ENCODE peak calls at places on chromosome 17, in eight cellular contexts. One of them, this sample, is unnamed.

GRCh38 chr17:64736804-64737492 is 74.8 kb upstream of the SMURF2 start:
- DNase-seq in Peyer's patch: no peak
- DNase-seq in endothelial cell of umbilical vein: peak
- DNase-seq in heart right ventricle: no peak
- DNase-seq in adrenal gland: peak
- DNase-seq in HFF-Myc: no peak
- DNase-seq in heart left ventricle: no peak
- DNase-seq in lower leg skin: peak
- DNase-seq in this sample: no peak

GRCh38 chr17:36461330-36462110 is 25.0 kb upstream of the ZNHIT3 start:
- DNase-seq in Peyer's patch: no peak
- DNase-seq in endothelial cell of umbilical vein: no peak
- DNase-seq in heart right ventricle: no peak
- DNase-seq in adrenal gland: no peak
- DNase-seq in HFF-Myc: no peak
- DNase-seq in heart left ventricle: no peak
- DNase-seq in lower leg skin: peak
- DNase-seq in this sample: no peak

GRCh38 chr17:42062673-42063072 is 12.3 kb upstream of the C17orf113 start:
- DNase-seq in Peyer's patch: no peak
- DNase-seq in endothelial cell of umbilical vein: no peak
- DNase-seq in heart right ventricle: no peak
- DNase-seq in adrenal gland: no peak
- DNase-seq in HFF-Myc: no peak
- DNase-seq in heart left ventricle: no peak
- DNase-seq in lower leg skin: no peak
- DNase-seq in this sample: no peak

GRCh38 chr17:63917646-63918045 is 993 bp downstream of the GH1 start:
- DNase-seq in Peyer's patch: no peak
- DNase-seq in endothelial cell of umbilical vein: no peak
- DNase-seq in heart right ventricle: no peak
- DNase-seq in adrenal gland: no peak
- DNase-seq in HFF-Myc: no peak
- DNase-seq in heart left ventricle: no peak
- DNase-seq in lower leg skin: no peak
- DNase-seq in this sample: no peak

GRCh38 chr17:70473049-70473448 is 303.7 kb downstream of the KCNJ2 start:
- DNase-seq in Peyer's patch: no peak
- DNase-seq in endothelial cell of umbilical vein: no peak
- DNase-seq in heart right ventricle: no peak
- DNase-seq in adrenal gland: no peak
- DNase-seq in HFF-Myc: no peak
- DNase-seq in heart left ventricle: no peak
- DNase-seq in lower leg skin: peak
- DNase-seq in this sample: no peak

GRCh38 chr17:67487506-67487905 is 110.4 kb downstream of the PITPNC1 start:
- DNase-seq in Peyer's patch: no peak
- DNase-seq in endothelial cell of umbilical vein: no peak
- DNase-seq in heart right ventricle: no peak
- DNase-seq in adrenal gland: no peak
- DNase-seq in HFF-Myc: no peak
- DNase-seq in heart left ventricle: no peak
- DNase-seq in lower leg skin: peak
- DNase-seq in this sample: no peak

GRCh38 chr17:8153957-8154607 is 1.9 kb upstream of the PER1 start:
- DNase-seq in Peyer's patch: peak
- DNase-seq in endothelial cell of umbilical vein: peak
- DNase-seq in heart right ventricle: peak
- DNase-seq in adrenal gland: peak
- DNase-seq in HFF-Myc: peak
- DNase-seq in heart left ventricle: peak
- DNase-seq in lower leg skin: peak
- DNase-seq in this sample: peak

GRCh38 chr17:67246648-67247415 is 1.8 kb upstream of the HELZ start:
- DNase-seq in Peyer's patch: peak
- DNase-seq in endothelial cell of umbilical vein: peak
- DNase-seq in heart right ventricle: no peak
- DNase-seq in adrenal gland: peak
- DNase-seq in HFF-Myc: no peak
- DNase-seq in heart left ventricle: no peak
- DNase-seq in lower leg skin: peak
- DNase-seq in this sample: no peak

GRCh38 chr17:58703137-58703846 is 10.9 kb downstream of the RAD51C start:
- DNase-seq in Peyer's patch: no peak
- DNase-seq in endothelial cell of umbilical vein: peak
- DNase-seq in heart right ventricle: no peak
- DNase-seq in adrenal gland: no peak
- DNase-seq in HFF-Myc: no peak
- DNase-seq in heart left ventricle: no peak
- DNase-seq in lower leg skin: no peak
- DNase-seq in this sample: no peak

GRCh38 chr17:16470302-16470701 is 21.7 kb downstream of the LRRC75A start:
- DNase-seq in Peyer's patch: no peak
- DNase-seq in endothelial cell of umbilical vein: peak
- DNase-seq in heart right ventricle: no peak
- DNase-seq in adrenal gland: no peak
- DNase-seq in HFF-Myc: no peak
- DNase-seq in heart left ventricle: no peak
- DNase-seq in lower leg skin: no peak
- DNase-seq in this sample: no peak

GRCh38 chr17:41455236-41455635 is 11.9 kb downstream of the KRT32 start:
- DNase-seq in Peyer's patch: no peak
- DNase-seq in endothelial cell of umbilical vein: no peak
- DNase-seq in heart right ventricle: no peak
- DNase-seq in adrenal gland: no peak
- DNase-seq in HFF-Myc: no peak
- DNase-seq in heart left ventricle: no peak
- DNase-seq in lower leg skin: no peak
- DNase-seq in this sample: no peak

GRCh38 chr17:17181666-17182600 is 24.2 kb downstream of the PLD6 start:
- DNase-seq in Peyer's patch: peak
- DNase-seq in endothelial cell of umbilical vein: no peak
- DNase-seq in heart right ventricle: no peak
- DNase-seq in adrenal gland: no peak
- DNase-seq in HFF-Myc: no peak
- DNase-seq in heart left ventricle: no peak
- DNase-seq in lower leg skin: no peak
- DNase-seq in this sample: no peak

GRCh38 chr17:58092101-58092796 is 9.0 kb downstream of the DYNLL2 start:
- DNase-seq in Peyer's patch: no peak
- DNase-seq in endothelial cell of umbilical vein: no peak
- DNase-seq in heart right ventricle: no peak
- DNase-seq in adrenal gland: no peak
- DNase-seq in HFF-Myc: no peak
- DNase-seq in heart left ventricle: no peak
- DNase-seq in lower leg skin: no peak
- DNase-seq in this sample: no peak

GRCh38 chr17:28256370-28256769 is 62.6 kb upstream of the TMEM97 start:
- DNase-seq in Peyer's patch: no peak
- DNase-seq in endothelial cell of umbilical vein: no peak
- DNase-seq in heart right ventricle: no peak
- DNase-seq in adrenal gland: no peak
- DNase-seq in HFF-Myc: no peak
- DNase-seq in heart left ventricle: no peak
- DNase-seq in lower leg skin: no peak
- DNase-seq in this sample: no peak

GRCh38 chr17:28255616-28256015 is 63.4 kb upstream of the TMEM97 start:
- DNase-seq in Peyer's patch: no peak
- DNase-seq in endothelial cell of umbilical vein: no peak
- DNase-seq in heart right ventricle: no peak
- DNase-seq in adrenal gland: no peak
- DNase-seq in HFF-Myc: no peak
- DNase-seq in heart left ventricle: no peak
- DNase-seq in lower leg skin: no peak
- DNase-seq in this sample: no peak

GRCh38 chr17:28253663-28254062 is 65.3 kb upstream of the TMEM97 start:
- DNase-seq in Peyer's patch: no peak
- DNase-seq in endothelial cell of umbilical vein: no peak
- DNase-seq in heart right ventricle: no peak
- DNase-seq in adrenal gland: no peak
- DNase-seq in HFF-Myc: no peak
- DNase-seq in heart left ventricle: no peak
- DNase-seq in lower leg skin: no peak
- DNase-seq in this sample: no peak

GRCh38 chr17:28258347-28258887 is 60.6 kb upstream of the TMEM97 start:
- DNase-seq in Peyer's patch: no peak
- DNase-seq in endothelial cell of umbilical vein: no peak
- DNase-seq in heart right ventricle: no peak
- DNase-seq in adrenal gland: peak
- DNase-seq in HFF-Myc: no peak
- DNase-seq in heart left ventricle: no peak
- DNase-seq in lower leg skin: peak
- DNase-seq in this sample: no peak

DNA sequence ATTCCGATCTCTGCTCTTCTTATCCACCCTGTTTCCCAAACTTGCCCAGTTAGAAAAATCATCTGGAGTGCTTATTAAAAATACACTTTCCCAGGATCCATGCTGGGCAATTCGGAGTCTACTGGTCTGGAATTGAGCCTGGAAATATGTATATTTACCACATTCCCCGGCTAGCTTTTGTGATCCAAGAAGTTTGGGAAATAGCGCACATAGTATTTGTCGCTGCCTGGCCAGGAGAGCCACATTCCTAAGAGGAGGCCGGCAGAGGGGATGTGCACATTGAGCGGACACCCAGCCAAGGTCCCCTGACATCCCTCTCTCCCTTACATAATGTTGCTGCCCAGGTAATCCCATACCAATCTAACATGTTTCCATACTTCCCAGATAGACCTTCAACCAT is 62.1 kb upstream of the TMEM97 start:
- DNase-seq in Peyer's patch: no peak
- DNase-seq in endothelial cell of umbilical vein: no peak
- DNase-seq in heart right ventricle: no peak
- DNase-seq in adrenal gland: no peak
- DNase-seq in HFF-Myc: no peak
- DNase-seq in heart left ventricle: no peak
- DNase-seq in lower leg skin: no peak
- DNase-seq in this sample: no peak
- TF ChIP-seq CTCF in Peyer's patch: no peak
- TF ChIP-seq CTCF in endothelial cell of umbilical vein: no peak
- TF ChIP-seq CTCF in heart right ventricle: no peak
- TF ChIP-seq CTCF in adrenal gland: no peak
- TF ChIP-seq CTCF in HFF-Myc: no peak
- TF ChIP-seq CTCF in heart left ventricle: no peak
- TF ChIP-seq CTCF in lower leg skin: no peak
- TF ChIP-seq CTCF in this sample: no peak

DNA sequence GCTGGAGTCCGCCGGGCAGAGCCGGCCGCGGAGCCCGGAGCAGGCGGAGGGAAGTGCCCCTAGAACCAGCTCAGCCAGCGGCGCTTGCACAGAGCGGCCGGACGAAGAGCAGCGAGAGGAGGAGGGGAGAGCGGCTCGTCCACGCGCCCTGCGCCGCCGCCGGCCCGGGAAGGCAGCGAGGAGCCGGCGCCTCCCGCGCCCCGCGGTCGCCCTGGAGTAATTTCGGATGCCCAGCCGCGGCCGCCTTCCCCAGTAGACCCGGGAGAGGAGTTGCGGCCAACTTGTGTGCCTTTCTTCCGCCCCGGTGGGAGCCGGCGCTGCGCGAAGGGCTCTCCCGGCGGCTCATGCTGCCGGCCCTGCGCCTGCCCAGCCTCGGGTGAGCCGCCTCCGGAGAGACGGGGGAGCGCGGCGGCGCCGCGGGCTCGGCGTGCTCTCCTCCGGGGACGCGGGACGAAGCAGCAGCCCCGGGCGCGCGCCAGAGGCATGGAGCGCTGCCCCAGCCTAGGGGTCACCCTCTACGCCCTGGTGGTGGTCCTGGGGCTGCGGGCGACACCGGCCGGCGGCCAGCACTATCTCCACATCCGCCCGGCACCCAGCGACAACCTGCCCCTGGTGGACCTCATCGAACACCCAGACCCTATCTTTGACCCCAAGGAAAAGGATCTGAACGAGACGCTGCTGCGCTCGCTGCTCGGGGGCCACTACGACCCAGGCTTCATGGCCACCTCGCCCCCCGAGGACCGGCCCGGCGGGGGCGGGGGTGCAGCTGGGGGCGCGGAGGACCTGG is 435 bp downstream of the NOG start:
- DNase-seq in Peyer's patch: no peak
- DNase-seq in endothelial cell of umbilical vein: peak
- DNase-seq in heart right ventricle: peak
- DNase-seq in adrenal gland: peak
- DNase-seq in HFF-Myc: no peak
- DNase-seq in heart left ventricle: peak
- DNase-seq in lower leg skin: peak
- DNase-seq in this sample: peak
- TF ChIP-seq CTCF in Peyer's patch: no peak
- TF ChIP-seq CTCF in endothelial cell of umbilical vein: no peak
- TF ChIP-seq CTCF in heart right ventricle: no peak
- TF ChIP-seq CTCF in adrenal gland: no peak
- TF ChIP-seq CTCF in HFF-Myc: no peak
- TF ChIP-seq CTCF in heart left ventricle: no peak
- TF ChIP-seq CTCF in lower leg skin: no peak
- TF ChIP-seq CTCF in this sample: no peak

GRCh38 chr17:50541916-50542688 is 4.9 kb upstream of the SPATA20 start:
- DNase-seq in Peyer's patch: peak
- DNase-seq in endothelial cell of umbilical vein: peak
- DNase-seq in heart right ventricle: peak
- DNase-seq in adrenal gland: peak
- DNase-seq in HFF-Myc: no peak
- DNase-seq in heart left ventricle: peak
- DNase-seq in lower leg skin: peak
- DNase-seq in this sample: peak
- TF ChIP-seq CTCF in Peyer's patch: no peak
- TF ChIP-seq CTCF in endothelial cell of umbilical vein: peak
- TF ChIP-seq CTCF in heart right ventricle: no peak
- TF ChIP-seq CTCF in adrenal gland: peak
- TF ChIP-seq CTCF in HFF-Myc: peak
- TF ChIP-seq CTCF in heart left ventricle: peak
- TF ChIP-seq CTCF in lower leg skin: no peak
- TF ChIP-seq CTCF in this sample: no peak

GRCh38 chr17:148757-149156 is 11.4 kb downstream of the SCGB1C2 start:
- DNase-seq in Peyer's patch: peak
- DNase-seq in endothelial cell of umbilical vein: no peak
- DNase-seq in heart right ventricle: peak
- DNase-seq in adrenal gland: peak
- DNase-seq in HFF-Myc: no peak
- DNase-seq in heart left ventricle: peak
- DNase-seq in lower leg skin: no peak
- DNase-seq in this sample: peak

GRCh38 chr17:151004-151403 is 13.6 kb downstream of the SCGB1C2 start:
- DNase-seq in Peyer's patch: no peak
- DNase-seq in endothelial cell of umbilical vein: no peak
- DNase-seq in heart right ventricle: no peak
- DNase-seq in adrenal gland: peak
- DNase-seq in HFF-Myc: no peak
- DNase-seq in heart left ventricle: no peak
- DNase-seq in lower leg skin: peak
- DNase-seq in this sample: no peak

GRCh38 chr17:149897-150575 is 12.7 kb downstream of the SCGB1C2 start:
- DNase-seq in Peyer's patch: peak
- DNase-seq in endothelial cell of umbilical vein: no peak
- DNase-seq in heart right ventricle: no peak
- DNase-seq in adrenal gland: peak
- DNase-seq in HFF-Myc: no peak
- DNase-seq in heart left ventricle: peak
- DNase-seq in lower leg skin: peak
- DNase-seq in this sample: peak

GRCh38 chr17:147796-148740 is 10.7 kb downstream of the SCGB1C2 start:
- DNase-seq in Peyer's patch: no peak
- DNase-seq in endothelial cell of umbilical vein: no peak
- DNase-seq in heart right ventricle: peak
- DNase-seq in adrenal gland: peak
- DNase-seq in HFF-Myc: no peak
- DNase-seq in heart left ventricle: no peak
- DNase-seq in lower leg skin: peak
- DNase-seq in this sample: peak

GRCh38 chr17:149231-149630 is 11.9 kb downstream of the SCGB1C2 start:
- DNase-seq in Peyer's patch: peak
- DNase-seq in endothelial cell of umbilical vein: no peak
- DNase-seq in heart right ventricle: no peak
- DNase-seq in adrenal gland: peak
- DNase-seq in HFF-Myc: no peak
- DNase-seq in heart left ventricle: peak
- DNase-seq in lower leg skin: peak
- DNase-seq in this sample: peak
- TF ChIP-seq CTCF in Peyer's patch: no peak
- TF ChIP-seq CTCF in endothelial cell of umbilical vein: no peak
- TF ChIP-seq CTCF in heart right ventricle: no peak
- TF ChIP-seq CTCF in adrenal gland: no peak
- TF ChIP-seq CTCF in HFF-Myc: no peak
- TF ChIP-seq CTCF in heart left ventricle: no peak
- TF ChIP-seq CTCF in lower leg skin: no peak
- TF ChIP-seq CTCF in this sample: no peak

This sample was measured in glutamatergic neuron.